ENCODE peak calls at places on chromosomes 12 and 14, in four cellular contexts. One of them, this sample, is unnamed.

GRCh38 chr14:38578278-38578681 is 322.4 kb upstream of the CLEC14A start:
- DNase-seq in IMR-90: no peak
- DNase-seq in K562: no peak
- DNase-seq in endothelial cell of umbilical vein: no peak
- DNase-seq in this sample: no peak

GRCh38 chr14:92950773-92951172 is 27.8 kb downstream of the CHGA start:
- DNase-seq in K562: no peak
- DNase-seq in IMR-90: no peak
- DNase-seq in endothelial cell of umbilical vein: no peak
- DNase-seq in this sample: no peak

GRCh38 chr14:74985028-74985310 is 17.8 kb upstream of the EIF2B2 start:
- DNase-seq in endothelial cell of umbilical vein: no peak
- DNase-seq in K562: no peak
- DNase-seq in IMR-90: no peak
- DNase-seq in this sample: no peak

GRCh38 chr14:95316826-95317225 is 2.9 kb downstream of the CLMN start:
- DNase-seq in IMR-90: no peak
- DNase-seq in endothelial cell of umbilical vein: no peak
- DNase-seq in K562: no peak
- DNase-seq in this sample: no peak

GRCh38 chr14:63174760-63175191 is 29.5 kb upstream of the RHOJ start:
- DNase-seq in endothelial cell of umbilical vein: peak; percentile 96
- DNase-seq in IMR-90: peak; percentile 76
- DNase-seq in K562: peak; percentile 5
- DNase-seq in this sample: peak; percentile 80

GRCh38 chr12:114400925-114401324 is 5.0 kb downstream of the TBX5 start:
- DNase-seq in K562: no peak
- DNase-seq in endothelial cell of umbilical vein: no peak
- DNase-seq in IMR-90: peak; percentile 96
- DNase-seq in this sample: no peak

GRCh38 chr12:83807906-83808305 is 1104.7 kb downstream of the SLC6A15 start:
- DNase-seq in K562: no peak
- DNase-seq in endothelial cell of umbilical vein: no peak
- DNase-seq in IMR-90: no peak
- DNase-seq in this sample: no peak

GRCh38 chr12:89976866-89977265 is 268.2 kb upstream of the ATP2B1 start:
- DNase-seq in K562: no peak
- DNase-seq in endothelial cell of umbilical vein: no peak
- DNase-seq in IMR-90: no peak
- DNase-seq in this sample: no peak

GRCh38 chr14:82604819-82605218 is 1071.2 kb upstream of the SEL1L start:
- DNase-seq in IMR-90: no peak
- DNase-seq in endothelial cell of umbilical vein: no peak
- DNase-seq in K562: no peak
- DNase-seq in this sample: no peak

GRCh38 chr12:100904270-100904669 is 109.7 kb downstream of the ANO4 start:
- DNase-seq in endothelial cell of umbilical vein: no peak
- DNase-seq in IMR-90: peak; percentile 51
- DNase-seq in K562: no peak
- DNase-seq in this sample: no peak

GRCh38 chr12:38721611-38722252 is 183.7 kb downstream of the CPNE8 start:
- DNase-seq in IMR-90: no peak
- DNase-seq in K562: no peak
- DNase-seq in endothelial cell of umbilical vein: no peak
- DNase-seq in this sample: no peak

GRCh38 chr14:99043756-99044155 is 228.2 kb downstream of the BCL11B start:
- DNase-seq in IMR-90: no peak
- DNase-seq in K562: no peak
- DNase-seq in endothelial cell of umbilical vein: no peak
- DNase-seq in this sample: no peak

GRCh38 chr12:123150804-123151678 is at the start of gene PITPNM2:
- DNase-seq in K562: peak; percentile 77
- DNase-seq in endothelial cell of umbilical vein: peak; percentile 41
- DNase-seq in IMR-90: peak; percentile 58
- DNase-seq in this sample: no peak

GRCh38 chr12:26871985-26872384 is 39.0 kb upstream of the ITPR2 start:
- DNase-seq in endothelial cell of umbilical vein: no peak
- DNase-seq in K562: no peak
- DNase-seq in IMR-90: no peak
- DNase-seq in this sample: no peak

GRCh38 chr14:64867182-64867581 is 12.5 kb downstream of the SPTB start:
- DNase-seq in IMR-90: no peak
- DNase-seq in endothelial cell of umbilical vein: no peak
- DNase-seq in K562: no peak
- DNase-seq in this sample: no peak

GRCh38 chr12:89067436-89067835 is 284.9 kb downstream of the DUSP6 start:
- DNase-seq in IMR-90: peak; percentile 94
- DNase-seq in K562: no peak
- DNase-seq in endothelial cell of umbilical vein: no peak
- DNase-seq in this sample: peak; percentile 42

GRCh38 chr12:107891967-107892366 is 117.5 kb downstream of the ASCL4 start:
- DNase-seq in IMR-90: peak; percentile 4
- DNase-seq in endothelial cell of umbilical vein: peak; percentile 14
- DNase-seq in K562: peak; percentile 53
- DNase-seq in this sample: no peak

GRCh38 chr14:90839024-90839888 is 23.0 kb upstream of the TTC7B start:
- DNase-seq in K562: no peak
- DNase-seq in endothelial cell of umbilical vein: peak; percentile 73
- DNase-seq in IMR-90: peak; percentile 63
- DNase-seq in this sample: no peak

GRCh38 chr14:69540654-69541335 is 33.9 kb downstream of the CCDC177 start:
- DNase-seq in endothelial cell of umbilical vein: no peak
- DNase-seq in K562: no peak
- DNase-seq in IMR-90: no peak
- DNase-seq in this sample: no peak

GRCh38 chr14:32010561-32011188 is 66.4 kb upstream of the ARHGAP5 start:
- DNase-seq in IMR-90: peak; percentile 67
- DNase-seq in K562: peak; percentile 49
- DNase-seq in endothelial cell of umbilical vein: peak; percentile 26
- DNase-seq in this sample: no peak

GRCh38 chr12:20438307-20438779 is 70.0 kb downstream of the PDE3A start:
- DNase-seq in endothelial cell of umbilical vein: peak; percentile 83
- DNase-seq in K562: no peak
- DNase-seq in IMR-90: peak; percentile 69
- DNase-seq in this sample: no peak

GRCh38 chr12:121202407-121203355 is 7.2 kb upstream of the P2RX4 start:
- DNase-seq in K562: peak; percentile 65
- DNase-seq in endothelial cell of umbilical vein: no peak
- DNase-seq in IMR-90: no peak
- DNase-seq in this sample: no peak

GRCh38 chr12:117316336-117316735 is 45.1 kb downstream of the NOS1 start:
- DNase-seq in IMR-90: no peak
- DNase-seq in K562: no peak
- DNase-seq in endothelial cell of umbilical vein: no peak
- DNase-seq in this sample: no peak

GRCh38 chr14:85058170-85058569 is 471.8 kb upstream of the FLRT2 start:
- DNase-seq in endothelial cell of umbilical vein: no peak
- DNase-seq in IMR-90: peak; percentile 11
- DNase-seq in K562: no peak
- DNase-seq in this sample: no peak

GRCh38 chr14:67883717-67884116 is 64.1 kb downstream of the RAD51B start:
- DNase-seq in IMR-90: peak; percentile 28
- DNase-seq in K562: no peak
- DNase-seq in endothelial cell of umbilical vein: peak; percentile 44
- DNase-seq in this sample: no peak

GRCh38 chr14:22588419-22589095 is 467 bp downstream of the DAD1 start:
- DNase-seq in endothelial cell of umbilical vein: no peak
- DNase-seq in K562: no peak
- DNase-seq in IMR-90: no peak
- DNase-seq in this sample: no peak

GRCh38 chr12:1640630-1641234 is 11.7 kb downstream of the WNT5B start:
- DNase-seq in IMR-90: no peak
- DNase-seq in endothelial cell of umbilical vein: no peak
- DNase-seq in K562: no peak
- DNase-seq in this sample: no peak

GRCh38 chr12:123388218-123388947 is 4.5 kb downstream of the KMT5A start:
- DNase-seq in K562: peak; percentile 97
- DNase-seq in endothelial cell of umbilical vein: peak; percentile 61
- DNase-seq in IMR-90: peak; percentile 52
- DNase-seq in this sample: no peak

GRCh38 chr14:63544641-63545234 is 1.6 kb upstream of the PPP2R5E start:
- DNase-seq in IMR-90: peak; percentile 41
- DNase-seq in endothelial cell of umbilical vein: peak; percentile 64
- DNase-seq in K562: peak; percentile 21
- DNase-seq in this sample: no peak

GRCh38 chr12:46942579-46942978 is 116.8 kb upstream of the SLC38A4 start:
- DNase-seq in K562: no peak
- DNase-seq in IMR-90: peak; percentile 79
- DNase-seq in endothelial cell of umbilical vein: peak; percentile 32
- DNase-seq in this sample: no peak
- H3K9ac ChIP-seq in K562: no peak overlapping the region
- H3K9ac ChIP-seq in IMR-90: no peak overlapping the region
- H3K9ac ChIP-seq in endothelial cell of umbilical vein: no peak overlapping the region
- H3K9ac ChIP-seq in this sample: no peak overlapping the region

DNA sequence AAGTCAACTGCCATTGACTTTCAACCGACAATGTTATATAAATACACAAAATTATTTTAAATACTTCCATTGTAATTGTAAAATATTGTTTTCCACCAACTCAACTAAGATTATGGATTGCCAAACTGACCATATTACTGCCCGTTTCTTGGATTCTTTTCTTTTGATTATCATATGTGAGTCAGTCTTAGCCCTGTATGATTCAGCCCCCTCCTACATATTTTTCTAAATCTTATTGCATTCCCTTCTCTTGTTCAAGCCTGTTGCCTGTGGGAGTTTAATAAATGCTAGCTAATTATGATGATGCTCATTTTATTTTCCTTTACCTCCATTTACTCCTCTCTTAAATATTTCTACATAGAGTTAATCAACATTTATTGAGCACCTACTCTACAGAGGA is 6.8 kb downstream of the RASSF9 start:
- DNase-seq in endothelial cell of umbilical vein: no peak
- DNase-seq in IMR-90: peak; percentile 46
- DNase-seq in K562: no peak
- DNase-seq in this sample: no peak
- H3K9me1 ChIP-seq in endothelial cell of umbilical vein: no peaks in the 10 kb centered on the region
- H3K9me1 ChIP-seq in IMR-90: no peaks in the 10 kb centered on the region
- H3K9me1 ChIP-seq in K562: no peaks in the 10 kb centered on the region
- H3K9me1 ChIP-seq in this sample: no peaks in the 10 kb centered on the region

GRCh38 chr14:77114609-77115008 is 16.6 kb downstream of the CIPC start:
- DNase-seq in endothelial cell of umbilical vein: no peak
- DNase-seq in IMR-90: no peak
- DNase-seq in K562: no peak
- DNase-seq in this sample: no peak

GRCh38 chr14:77111021-77111420 is 13.0 kb downstream of the CIPC start:
- DNase-seq in endothelial cell of umbilical vein: peak; percentile 68
- DNase-seq in K562: no peak
- DNase-seq in IMR-90: no peak
- DNase-seq in this sample: no peak

GRCh38 chr14:77110286-77110685 is 12.2 kb downstream of the CIPC start:
- DNase-seq in endothelial cell of umbilical vein: no peak
- DNase-seq in K562: no peak
- DNase-seq in IMR-90: no peak
- DNase-seq in this sample: no peak

GRCh38 chr14:77116194-77116817 is 18.2 kb downstream of the CIPC start:
- DNase-seq in IMR-90: no peak
- DNase-seq in endothelial cell of umbilical vein: no peak
- DNase-seq in K562: no peak
- DNase-seq in this sample: no peak

GRCh38 chr14:77113644-77114043 is 15.6 kb downstream of the CIPC start:
- DNase-seq in endothelial cell of umbilical vein: no peak
- DNase-seq in IMR-90: no peak
- DNase-seq in K562: no peak
- DNase-seq in this sample: no peak
- H3K4me1 ChIP-seq in endothelial cell of umbilical vein: peaks cover 14% of the 10 kb centered on the region
- H3K4me1 ChIP-seq in IMR-90: no peaks in the 10 kb centered on the region
- H3K4me1 ChIP-seq in K562: no peaks in the 10 kb centered on the region
- H3K4me1 ChIP-seq in this sample: peaks cover 5% of the 10 kb centered on the region

GRCh38 chr12:132506730-132507538 is 17.0 kb downstream of the FBRSL1 start:
- DNase-seq in endothelial cell of umbilical vein: peak; percentile 85
- DNase-seq in K562: peak; percentile 56
- DNase-seq in IMR-90: peak; percentile 77
- DNase-seq in this sample: no peak
- H3K9ac ChIP-seq in endothelial cell of umbilical vein: peak overlapping the region; percentile 14
- H3K9ac ChIP-seq in K562: peak overlapping the region; percentile 84
- H3K9ac ChIP-seq in IMR-90: peak overlapping the region; percentile 40
- H3K9ac ChIP-seq in this sample: no peak overlapping the region

GRCh38 chr12:25745281-25745680 is 192.2 kb upstream of the LMNTD1 start:
- DNase-seq in endothelial cell of umbilical vein: peak; percentile 39
- DNase-seq in K562: no peak
- DNase-seq in IMR-90: no peak
- DNase-seq in this sample: no peak

GRCh38 chr12:25740617-25741016 is 187.5 kb upstream of the LMNTD1 start:
- DNase-seq in K562: no peak
- DNase-seq in endothelial cell of umbilical vein: no peak
- DNase-seq in IMR-90: no peak
- DNase-seq in this sample: no peak

GRCh38 chr12:25743679-25744078 is 190.6 kb upstream of the LMNTD1 start:
- DNase-seq in IMR-90: no peak
- DNase-seq in K562: no peak
- DNase-seq in endothelial cell of umbilical vein: no peak
- DNase-seq in this sample: no peak

GRCh38 chr12:25744334-25744733 is 191.3 kb upstream of the LMNTD1 start:
- DNase-seq in K562: no peak
- DNase-seq in IMR-90: peak; percentile 80
- DNase-seq in endothelial cell of umbilical vein: no peak
- DNase-seq in this sample: no peak

DNA sequence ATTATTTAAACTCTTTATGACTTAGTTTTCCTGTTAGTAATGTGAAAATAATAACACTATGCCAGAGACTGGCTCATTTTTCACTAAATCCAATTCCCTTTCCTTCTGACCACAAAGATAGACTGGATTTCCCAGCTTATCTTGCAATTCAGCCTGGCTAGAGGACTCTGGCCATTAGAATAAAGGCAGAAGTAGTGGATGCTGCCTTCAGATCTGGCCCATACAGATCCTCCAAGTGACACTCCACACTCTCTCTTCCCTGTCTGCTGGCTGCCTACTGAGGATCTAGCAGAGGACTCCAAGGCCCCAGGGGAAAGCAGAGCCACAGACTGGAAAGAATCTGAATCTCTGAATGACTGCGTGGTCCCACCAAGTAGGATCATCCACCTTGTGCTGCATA is 188.8 kb upstream of the LMNTD1 start:
- DNase-seq in endothelial cell of umbilical vein: no peak
- DNase-seq in IMR-90: no peak
- DNase-seq in K562: no peak
- DNase-seq in this sample: no peak
- H3K9me1 ChIP-seq in endothelial cell of umbilical vein: no peaks in the 10 kb centered on the region
- H3K9me1 ChIP-seq in IMR-90: no peaks in the 10 kb centered on the region
- H3K9me1 ChIP-seq in K562: no peaks in the 10 kb centered on the region
- H3K9me1 ChIP-seq in this sample: no peaks in the 10 kb centered on the region